ENCODE peak calls at places on chromosome 3, in seven cellular contexts. One of them, this sample, is unnamed.

GRCh38 chr3:11556851-11557644 is 86.7 kb downstream of the VGLL4 start:
- DNase-seq in osteocyte: no peak
- DNase-seq in NCI-H2171: peak; percentile 20
- DNase-seq in H4: no peak
- DNase-seq in NCI-H345: no peak
- DNase-seq in RWPE1: no peak
- DNase-seq in myocyte: peak; percentile 93
- DNase-seq in this sample: no peak

GRCh38 chr3:124360626-124361025 is 368.7 kb upstream of the ROPN1 start:
- DNase-seq in osteocyte: no peak
- DNase-seq in NCI-H2171: no peak
- DNase-seq in H4: no peak
- DNase-seq in NCI-H345: no peak
- DNase-seq in RWPE1: no peak
- DNase-seq in myocyte: no peak
- DNase-seq in this sample: no peak

GRCh38 chr3:175234075-175234474 is 374.9 kb downstream of the NAALADL2 start:
- DNase-seq in osteocyte: no peak
- DNase-seq in NCI-H2171: no peak
- DNase-seq in H4: no peak
- DNase-seq in NCI-H345: no peak
- DNase-seq in RWPE1: no peak
- DNase-seq in myocyte: no peak
- DNase-seq in this sample: no peak

GRCh38 chr3:36843065-36844051 is 79.0 kb upstream of the DCLK3 start:
- DNase-seq in osteocyte: no peak
- DNase-seq in NCI-H2171: no peak
- DNase-seq in H4: peak; percentile 29
- DNase-seq in NCI-H345: no peak
- DNase-seq in RWPE1: peak; percentile 8
- DNase-seq in myocyte: no peak
- DNase-seq in this sample: peak; percentile 22

GRCh38 chr3:175111036-175111435 is 251.9 kb downstream of the NAALADL2 start:
- DNase-seq in osteocyte: no peak
- DNase-seq in NCI-H2171: no peak
- DNase-seq in H4: no peak
- DNase-seq in NCI-H345: no peak
- DNase-seq in RWPE1: no peak
- DNase-seq in myocyte: peak; percentile 45
- DNase-seq in this sample: no peak

GRCh38 chr3:24399614-24400013 is 95.0 kb downstream of the THRB start:
- DNase-seq in osteocyte: no peak
- DNase-seq in NCI-H2171: no peak
- DNase-seq in H4: no peak
- DNase-seq in NCI-H345: no peak
- DNase-seq in RWPE1: no peak
- DNase-seq in myocyte: no peak
- DNase-seq in this sample: no peak

GRCh38 chr3:129994883-129995559 is 20.5 kb downstream of the TRH start:
- DNase-seq in osteocyte: no peak
- DNase-seq in NCI-H2171: peak; percentile 40
- DNase-seq in H4: no peak
- DNase-seq in NCI-H345: no peak
- DNase-seq in RWPE1: peak; percentile 53
- DNase-seq in myocyte: no peak
- DNase-seq in this sample: no peak

GRCh38 chr3:53846134-53846850 is at the start of the genes CHDH and IL17RB:
- DNase-seq in osteocyte: no peak
- DNase-seq in NCI-H2171: no peak
- DNase-seq in H4: no peak
- DNase-seq in NCI-H345: peak; percentile 67
- DNase-seq in RWPE1: peak; percentile 5
- DNase-seq in myocyte: no peak
- DNase-seq in this sample: peak; percentile 85

GRCh38 chr3:94990952-94991705 is 928.3 kb downstream of the NSUN3 start:
- DNase-seq in osteocyte: no peak
- DNase-seq in NCI-H2171: no peak
- DNase-seq in H4: no peak
- DNase-seq in NCI-H345: no peak
- DNase-seq in RWPE1: no peak
- DNase-seq in myocyte: no peak
- DNase-seq in this sample: no peak

GRCh38 chr3:64084640-64085039 is 61.3 kb upstream of the PSMD6 start:
- DNase-seq in osteocyte: no peak
- DNase-seq in NCI-H2171: no peak
- DNase-seq in H4: peak; percentile 23
- DNase-seq in NCI-H345: no peak
- DNase-seq in RWPE1: peak; percentile 51
- DNase-seq in myocyte: no peak
- DNase-seq in this sample: peak; percentile 18

GRCh38 chr3:61877359-61877770 is 316.0 kb downstream of the PTPRG start:
- DNase-seq in osteocyte: no peak
- DNase-seq in NCI-H2171: no peak
- DNase-seq in H4: peak; percentile 33
- DNase-seq in NCI-H345: peak; percentile 27
- DNase-seq in RWPE1: no peak
- DNase-seq in myocyte: no peak
- DNase-seq in this sample: peak; percentile 21

GRCh38 chr3:168870892-168871291 is 775.2 kb upstream of the GOLIM4 start:
- DNase-seq in osteocyte: no peak
- DNase-seq in NCI-H2171: no peak
- DNase-seq in H4: no peak
- DNase-seq in NCI-H345: no peak
- DNase-seq in RWPE1: no peak
- DNase-seq in myocyte: no peak
- DNase-seq in this sample: peak; percentile 44

GRCh38 chr3:107794664-107795443 is 272.1 kb downstream of the BBX start:
- DNase-seq in osteocyte: no peak
- DNase-seq in NCI-H2171: no peak
- DNase-seq in H4: no peak
- DNase-seq in NCI-H345: no peak
- DNase-seq in RWPE1: peak; percentile 4
- DNase-seq in myocyte: peak; percentile 23
- DNase-seq in this sample: no peak

GRCh38 chr3:8595252-8595934 is 49.2 kb downstream of the SSUH2 start:
- DNase-seq in osteocyte: peak; percentile 51
- DNase-seq in NCI-H2171: no peak
- DNase-seq in H4: no peak
- DNase-seq in NCI-H345: no peak
- DNase-seq in RWPE1: no peak
- DNase-seq in myocyte: peak; percentile 41
- DNase-seq in this sample: no peak

GRCh38 chr3:42497009-42497731 is 5.3 kb upstream of the VIPR1 start:
- DNase-seq in osteocyte: peak; percentile 88
- DNase-seq in NCI-H2171: no peak
- DNase-seq in H4: peak; percentile 86
- DNase-seq in NCI-H345: no peak
- DNase-seq in RWPE1: no peak
- DNase-seq in myocyte: peak; percentile 70
- DNase-seq in this sample: peak; percentile 96

GRCh38 chr3:33831053-33831452 is 32.6 kb downstream of the PDCD6IP start:
- DNase-seq in osteocyte: no peak
- DNase-seq in NCI-H2171: no peak
- DNase-seq in H4: no peak
- DNase-seq in NCI-H345: no peak
- DNase-seq in RWPE1: no peak
- DNase-seq in myocyte: no peak
- DNase-seq in this sample: no peak

GRCh38 chr3:59812778-59813558 is 763.1 kb upstream of the CFAP20DC start:
- DNase-seq in osteocyte: no peak
- DNase-seq in NCI-H2171: no peak
- DNase-seq in H4: no peak
- DNase-seq in NCI-H345: no peak
- DNase-seq in RWPE1: no peak
- DNase-seq in myocyte: no peak
- DNase-seq in this sample: no peak

GRCh38 chr3:51704511-51704950 is 2.3 kb upstream of the GRM2 start:
- DNase-seq in osteocyte: no peak
- DNase-seq in NCI-H2171: no peak
- DNase-seq in H4: no peak
- DNase-seq in NCI-H345: no peak
- DNase-seq in RWPE1: no peak
- DNase-seq in myocyte: no peak
- DNase-seq in this sample: no peak

GRCh38 chr3:184602406-184603155 is 41.0 kb downstream of the EPHB3 start:
- DNase-seq in osteocyte: no peak
- DNase-seq in NCI-H2171: peak; percentile 13
- DNase-seq in H4: no peak
- DNase-seq in NCI-H345: no peak
- DNase-seq in RWPE1: no peak
- DNase-seq in myocyte: no peak
- DNase-seq in this sample: no peak

This sample was measured in LoVo.